ENCODE peak calls at places on chromosomes 7 and 10, in five cellular contexts. One of them, this sample, is unnamed.

GRCh38 chr10:96614515-96614914 is 27.7 kb upstream of the TM9SF3 start:
- DNase-seq in NCI-H1092: no peak
- DNase-seq in K562: peak; percentile 19
- DNase-seq in NCI-H1417: no peak
- DNase-seq in H7: no peak
- DNase-seq in this sample: peak; percentile 80

GRCh38 chr10:131860806-131861440 is 39.9 kb upstream of the PPP2R2D start:
- DNase-seq in K562: no peak
- DNase-seq in H7: peak; percentile 84
- DNase-seq in NCI-H1417: peak; percentile 40
- DNase-seq in NCI-H1092: no peak
- DNase-seq in this sample: no peak

GRCh38 chr7:100679927-100680588 is 6.5 kb downstream of the GNB2 start:
- DNase-seq in H7: peak; percentile 63
- DNase-seq in NCI-H1092: no peak
- DNase-seq in K562: peak; percentile 34
- DNase-seq in NCI-H1417: no peak
- DNase-seq in this sample: peak; percentile 69

GRCh38 chr7:72028267-72028666 is 383.9 kb downstream of the CALN1 start:
- DNase-seq in H7: no peak
- DNase-seq in NCI-H1417: no peak
- DNase-seq in NCI-H1092: no peak
- DNase-seq in K562: no peak
- DNase-seq in this sample: no peak

GRCh38 chr7:2878306-2878705 is 34.2 kb upstream of the GNA12 start:
- DNase-seq in K562: no peak
- DNase-seq in NCI-H1092: no peak
- DNase-seq in NCI-H1417: no peak
- DNase-seq in H7: peak; percentile 19
- DNase-seq in this sample: no peak

GRCh38 chr7:43698461-43699255 is 30.7 kb downstream of the COA1 start:
- DNase-seq in NCI-H1417: no peak
- DNase-seq in H7: no peak
- DNase-seq in NCI-H1092: no peak
- DNase-seq in K562: no peak
- DNase-seq in this sample: no peak

GRCh38 chr10:97000487-97001182 is 168.5 kb downstream of the LCOR start:
- DNase-seq in K562: no peak
- DNase-seq in NCI-H1417: no peak
- DNase-seq in H7: peak; percentile 87
- DNase-seq in NCI-H1092: no peak
- DNase-seq in this sample: no peak

GRCh38 chr7:73395538-73396503 is 37.8 kb upstream of the FZD9 start:
- DNase-seq in NCI-H1417: no peak
- DNase-seq in K562: no peak
- DNase-seq in NCI-H1092: no peak
- DNase-seq in H7: peak; percentile 39
- DNase-seq in this sample: no peak

GRCh38 chr10:114308470-114309110 is 69.5 kb downstream of the VWA2 start:
- DNase-seq in NCI-H1417: no peak
- DNase-seq in H7: no peak
- DNase-seq in NCI-H1092: no peak
- DNase-seq in K562: no peak
- DNase-seq in this sample: no peak

GRCh38 chr10:11113156-11113555 is 95.5 kb downstream of the CELF2 start:
- DNase-seq in K562: peak; percentile 19
- DNase-seq in H7: no peak
- DNase-seq in NCI-H1092: no peak
- DNase-seq in NCI-H1417: no peak
- DNase-seq in this sample: no peak

GRCh38 chr10:124611738-124612137 is 132.4 kb downstream of the FAM53B start:
- DNase-seq in NCI-H1092: no peak
- DNase-seq in H7: no peak
- DNase-seq in K562: no peak
- DNase-seq in NCI-H1417: no peak
- DNase-seq in this sample: no peak

GRCh38 chr7:121167971-121168370 is 160.8 kb upstream of the WNT16 start:
- DNase-seq in NCI-H1092: no peak
- DNase-seq in H7: no peak
- DNase-seq in NCI-H1417: no peak
- DNase-seq in K562: no peak
- DNase-seq in this sample: no peak

GRCh38 chr7:73507556-73507955 is 14.5 kb downstream of the BAZ1B start:
- DNase-seq in H7: no peak
- DNase-seq in NCI-H1417: no peak
- DNase-seq in NCI-H1092: no peak
- DNase-seq in K562: no peak
- DNase-seq in this sample: no peak

GRCh38 chr10:12434277-12434676 is 84.9 kb downstream of the CAMK1D start:
- DNase-seq in K562: no peak
- DNase-seq in NCI-H1092: peak; percentile 58
- DNase-seq in H7: no peak
- DNase-seq in NCI-H1417: no peak
- DNase-seq in this sample: no peak

GRCh38 chr7:98761225-98761624 is 108.6 kb downstream of the TMEM130 start:
- DNase-seq in NCI-H1417: no peak
- DNase-seq in NCI-H1092: no peak
- DNase-seq in H7: no peak
- DNase-seq in K562: no peak
- DNase-seq in this sample: no peak

GRCh38 chr7:158005531-158005930 is 582.1 kb downstream of the PTPRN2 start:
- DNase-seq in NCI-H1417: no peak
- DNase-seq in H7: no peak
- DNase-seq in NCI-H1092: no peak
- DNase-seq in K562: no peak
- DNase-seq in this sample: no peak

GRCh38 chr7:55224810-55225209 is 140.3 kb upstream of the LANCL2 start:
- DNase-seq in H7: no peak
- DNase-seq in NCI-H1417: no peak
- DNase-seq in K562: no peak
- DNase-seq in NCI-H1092: no peak
- DNase-seq in this sample: no peak

GRCh38 chr10:12799144-12799543 is 202.4 kb downstream of the CCDC3 start:
- DNase-seq in K562: no peak
- DNase-seq in H7: no peak
- DNase-seq in NCI-H1417: no peak
- DNase-seq in NCI-H1092: no peak
- DNase-seq in this sample: no peak

GRCh38 chr7:30795161-30795943 is 24.1 kb downstream of the MINDY4 start:
- DNase-seq in H7: no peak
- DNase-seq in NCI-H1092: no peak
- DNase-seq in NCI-H1417: no peak
- DNase-seq in K562: no peak
- DNase-seq in this sample: no peak

GRCh38 chr7:5064391-5065106 is 18.9 kb downstream of the RBAK start:
- DNase-seq in NCI-H1092: no peak
- DNase-seq in H7: no peak
- DNase-seq in K562: no peak
- DNase-seq in NCI-H1417: no peak
- DNase-seq in this sample: no peak

GRCh38 chr7:90473819-90474218 is 4.4 kb downstream of the PTTG1IP2 start:
- DNase-seq in NCI-H1092: no peak
- DNase-seq in NCI-H1417: no peak
- DNase-seq in H7: no peak
- DNase-seq in K562: no peak
- DNase-seq in this sample: no peak

GRCh38 chr10:50600286-50600685 is 23.5 kb downstream of the SGMS1 start:
- DNase-seq in H7: no peak
- DNase-seq in NCI-H1417: no peak
- DNase-seq in K562: no peak
- DNase-seq in NCI-H1092: no peak
- DNase-seq in this sample: no peak

GRCh38 chr7:16420649-16421332 is 547 bp downstream of the CRPPA start:
- DNase-seq in NCI-H1417: peak; percentile 76
- DNase-seq in NCI-H1092: peak; percentile 89
- DNase-seq in H7: peak; percentile 81
- DNase-seq in K562: peak; percentile 85
- DNase-seq in this sample: peak; percentile 73

GRCh38 chr10:646118-646524 is 43.3 kb downstream of the DIP2C start:
- DNase-seq in H7: peak; percentile 71
- DNase-seq in NCI-H1092: no peak
- DNase-seq in NCI-H1417: no peak
- DNase-seq in K562: no peak
- DNase-seq in this sample: no peak

GRCh38 chr7:5356751-5357119 is 66.9 kb downstream of the TNRC18 start:
- DNase-seq in H7: no peak
- DNase-seq in NCI-H1092: no peak
- DNase-seq in K562: no peak
- DNase-seq in NCI-H1417: no peak
- DNase-seq in this sample: no peak

GRCh38 chr10:15373199-15373598 is 2.1 kb upstream of the FAM171A1 start:
- DNase-seq in H7: no peak
- DNase-seq in NCI-H1417: no peak
- DNase-seq in NCI-H1092: no peak
- DNase-seq in K562: no peak
- DNase-seq in this sample: no peak